ENCODE peak calls at places on chromosomes 11 and 22, in seven cellular contexts. One of them, this sample, is unnamed.

GRCh38 chr11:117180020-117180419 is 1.5 kb downstream of the SIDT2 start:
- DNase-seq in endodermal cell: peak
- DNase-seq in vagina: no peak
- DNase-seq in coronary artery: no peak
- DNase-seq in IMR-90: no peak
- DNase-seq in lower lobe of right lung: no peak
- DNase-seq in cardiac muscle cell: no peak
- DNase-seq in this sample: no peak

GRCh38 chr11:17605736-17606135 is 58.7 kb downstream of the OTOG start:
- DNase-seq in endodermal cell: no peak
- DNase-seq in vagina: no peak
- DNase-seq in coronary artery: no peak
- DNase-seq in IMR-90: no peak
- DNase-seq in lower lobe of right lung: no peak
- DNase-seq in cardiac muscle cell: no peak
- DNase-seq in this sample: no peak

GRCh38 chr11:96014234-96014633 is 90.3 kb upstream of the MTMR2 start:
- DNase-seq in endodermal cell: no peak
- DNase-seq in vagina: no peak
- DNase-seq in coronary artery: no peak
- DNase-seq in IMR-90: peak
- DNase-seq in lower lobe of right lung: no peak
- DNase-seq in cardiac muscle cell: no peak
- DNase-seq in this sample: peak

GRCh38 chr11:61378713-61379313 is 13.6 kb upstream of the TMEM216 start:
- DNase-seq in endodermal cell: no peak
- DNase-seq in vagina: no peak
- DNase-seq in coronary artery: no peak
- DNase-seq in IMR-90: peak
- DNase-seq in lower lobe of right lung: no peak
- DNase-seq in cardiac muscle cell: no peak
- DNase-seq in this sample: no peak

GRCh38 chr11:77650165-77650564 is 12.6 kb upstream of the CLNS1A start:
- DNase-seq in endodermal cell: no peak
- DNase-seq in vagina: no peak
- DNase-seq in coronary artery: no peak
- DNase-seq in IMR-90: no peak
- DNase-seq in lower lobe of right lung: no peak
- DNase-seq in cardiac muscle cell: no peak
- DNase-seq in this sample: no peak

GRCh38 chr11:123166095-123166559 is 28.9 kb downstream of the CLMP start:
- DNase-seq in endodermal cell: peak
- DNase-seq in vagina: no peak
- DNase-seq in coronary artery: no peak
- DNase-seq in IMR-90: peak
- DNase-seq in lower lobe of right lung: peak
- DNase-seq in cardiac muscle cell: peak
- DNase-seq in this sample: no peak

GRCh38 chr11:80727315-80727714 is 1286.5 kb upstream of the TENM4 start:
- DNase-seq in endodermal cell: peak
- DNase-seq in vagina: no peak
- DNase-seq in coronary artery: no peak
- DNase-seq in IMR-90: no peak
- DNase-seq in lower lobe of right lung: no peak
- DNase-seq in cardiac muscle cell: peak
- DNase-seq in this sample: no peak

GRCh38 chr11:40185793-40186192 is 1273.7 kb downstream of the LRRC4C start:
- DNase-seq in endodermal cell: no peak
- DNase-seq in vagina: no peak
- DNase-seq in coronary artery: no peak
- DNase-seq in IMR-90: no peak
- DNase-seq in lower lobe of right lung: no peak
- DNase-seq in cardiac muscle cell: no peak
- DNase-seq in this sample: no peak

GRCh38 chr11:75347781-75348613 is 3.5 kb downstream of the ARRB1 start:
- DNase-seq in endodermal cell: no peak
- DNase-seq in vagina: no peak
- DNase-seq in coronary artery: peak
- DNase-seq in IMR-90: peak
- DNase-seq in lower lobe of right lung: no peak
- DNase-seq in cardiac muscle cell: peak
- DNase-seq in this sample: no peak

GRCh38 chr11:1548221-1549070 is 23.6 kb downstream of the DUSP8 start:
- DNase-seq in endodermal cell: peak
- DNase-seq in vagina: no peak
- DNase-seq in coronary artery: peak
- DNase-seq in IMR-90: peak
- DNase-seq in lower lobe of right lung: peak
- DNase-seq in cardiac muscle cell: peak
- DNase-seq in this sample: no peak

GRCh38 chr11:73872746-73873412 is 3.8 kb downstream of the COA4 start:
- DNase-seq in endodermal cell: no peak
- DNase-seq in vagina: no peak
- DNase-seq in coronary artery: no peak
- DNase-seq in IMR-90: no peak
- DNase-seq in lower lobe of right lung: no peak
- DNase-seq in cardiac muscle cell: no peak
- DNase-seq in this sample: no peak

GRCh38 chr11:119218141-119218878 is 12.2 kb downstream of the CBL start:
- DNase-seq in endodermal cell: peak
- DNase-seq in vagina: no peak
- DNase-seq in coronary artery: no peak
- DNase-seq in IMR-90: peak
- DNase-seq in lower lobe of right lung: no peak
- DNase-seq in cardiac muscle cell: no peak
- DNase-seq in this sample: no peak

GRCh38 chr22:22111267-22111751 is 128.7 kb upstream of the TOP3B start:
- DNase-seq in endodermal cell: peak
- DNase-seq in vagina: no peak
- DNase-seq in coronary artery: no peak
- DNase-seq in IMR-90: peak
- DNase-seq in lower lobe of right lung: no peak
- DNase-seq in cardiac muscle cell: no peak
- DNase-seq in this sample: no peak

GRCh38 chr22:40855104-40855959 is 1.1 kb downstream of the ST13 start:
- DNase-seq in endodermal cell: peak
- DNase-seq in vagina: no peak
- DNase-seq in coronary artery: no peak
- DNase-seq in IMR-90: no peak
- DNase-seq in lower lobe of right lung: no peak
- DNase-seq in cardiac muscle cell: no peak
- DNase-seq in this sample: peak

GRCh38 chr22:40856513-40857308 is at the start of the genes ST13 and XPNPEP3:
- DNase-seq in endodermal cell: peak
- DNase-seq in vagina: peak
- DNase-seq in coronary artery: peak
- DNase-seq in IMR-90: peak
- DNase-seq in lower lobe of right lung: peak
- DNase-seq in cardiac muscle cell: peak
- DNase-seq in this sample: peak

GRCh38 chr22:40855960-40856512 is 403 bp downstream of the ST13 start:
- DNase-seq in endodermal cell: peak
- DNase-seq in vagina: peak
- DNase-seq in coronary artery: peak
- DNase-seq in IMR-90: peak
- DNase-seq in lower lobe of right lung: no peak
- DNase-seq in cardiac muscle cell: peak
- DNase-seq in this sample: no peak

GRCh38 chr22:40853330-40853729 is 3.1 kb downstream of the ST13 start:
- DNase-seq in endodermal cell: no peak
- DNase-seq in vagina: no peak
- DNase-seq in coronary artery: no peak
- DNase-seq in IMR-90: no peak
- DNase-seq in lower lobe of right lung: no peak
- DNase-seq in cardiac muscle cell: no peak
- DNase-seq in this sample: no peak

GRCh38 chr22:40853961-40854360 is 2.5 kb downstream of the ST13 start:
- DNase-seq in endodermal cell: no peak
- DNase-seq in vagina: no peak
- DNase-seq in coronary artery: no peak
- DNase-seq in IMR-90: no peak
- DNase-seq in lower lobe of right lung: no peak
- DNase-seq in cardiac muscle cell: no peak
- DNase-seq in this sample: no peak
- H3K27ac ChIP-seq in endodermal cell: no peak
- H3K27ac ChIP-seq in vagina: peak
- H3K27ac ChIP-seq in coronary artery: no peak
- H3K27ac ChIP-seq in IMR-90: no peak
- H3K27ac ChIP-seq in lower lobe of right lung: no peak
- H3K27ac ChIP-seq in cardiac muscle cell: no peak
- H3K27ac ChIP-seq in this sample: no peak

GRCh38 chr22:23752090-23752691 is 1.3 kb upstream of the ZNF70 start:
- DNase-seq in endodermal cell: no peak
- DNase-seq in vagina: no peak
- DNase-seq in coronary artery: no peak
- DNase-seq in IMR-90: no peak
- DNase-seq in lower lobe of right lung: no peak
- DNase-seq in cardiac muscle cell: no peak
- DNase-seq in this sample: no peak

GRCh38 chr22:23750374-23750743 is 553 bp downstream of the ZNF70 start:
- DNase-seq in endodermal cell: no peak
- DNase-seq in vagina: no peak
- DNase-seq in coronary artery: no peak
- DNase-seq in IMR-90: no peak
- DNase-seq in lower lobe of right lung: no peak
- DNase-seq in cardiac muscle cell: no peak
- DNase-seq in this sample: no peak

GRCh38 chr22:23750744-23751440 is at the start of gene ZNF70:
- DNase-seq in endodermal cell: peak
- DNase-seq in vagina: no peak
- DNase-seq in coronary artery: peak
- DNase-seq in IMR-90: peak
- DNase-seq in lower lobe of right lung: peak
- DNase-seq in cardiac muscle cell: peak
- DNase-seq in this sample: peak

GRCh38 chr22:23751441-23751996 is 607 bp upstream of the ZNF70 start:
- DNase-seq in endodermal cell: peak
- DNase-seq in vagina: no peak
- DNase-seq in coronary artery: no peak
- DNase-seq in IMR-90: no peak
- DNase-seq in lower lobe of right lung: no peak
- DNase-seq in cardiac muscle cell: peak
- DNase-seq in this sample: no peak

DNA sequence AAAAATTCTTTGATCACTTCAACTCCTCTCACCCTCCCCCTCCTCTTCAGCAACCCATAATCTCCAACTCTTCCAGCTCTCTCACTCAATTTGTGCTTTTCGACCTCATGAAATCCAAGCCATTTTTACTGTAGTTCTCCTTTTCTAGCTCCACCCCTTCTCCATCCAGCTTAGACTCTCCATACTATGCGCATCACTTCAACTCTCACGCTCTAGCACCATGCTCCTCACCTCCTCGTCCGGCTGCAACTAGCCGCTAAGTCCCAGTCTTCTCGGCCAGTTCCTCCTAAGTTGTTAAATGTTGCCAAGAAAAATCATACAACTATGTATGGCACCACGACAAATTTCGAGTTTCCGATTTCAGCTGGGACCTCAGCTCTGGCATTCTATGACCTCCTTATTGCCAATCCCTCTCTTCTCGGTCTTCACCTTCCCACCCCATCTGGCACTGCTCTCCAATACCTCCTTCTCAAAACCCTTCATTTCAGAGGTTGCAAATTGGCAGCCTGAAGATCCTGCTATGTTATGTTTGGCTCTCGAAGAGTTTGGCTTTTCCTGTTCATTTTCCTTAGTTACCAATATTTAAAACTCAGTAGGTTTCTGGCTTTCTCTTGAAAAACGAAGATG is 1.1 kb downstream of the ZNF70 start:
- DNase-seq in endodermal cell: no peak
- DNase-seq in vagina: no peak
- DNase-seq in coronary artery: no peak
- DNase-seq in IMR-90: no peak
- DNase-seq in lower lobe of right lung: no peak
- DNase-seq in cardiac muscle cell: no peak
- DNase-seq in this sample: no peak
- H3K27ac ChIP-seq in endodermal cell: no peak
- H3K27ac ChIP-seq in vagina: no peak
- H3K27ac ChIP-seq in coronary artery: no peak
- H3K27ac ChIP-seq in IMR-90: no peak
- H3K27ac ChIP-seq in lower lobe of right lung: no peak
- H3K27ac ChIP-seq in cardiac muscle cell: no peak
- H3K27ac ChIP-seq in this sample: peak

DNA sequence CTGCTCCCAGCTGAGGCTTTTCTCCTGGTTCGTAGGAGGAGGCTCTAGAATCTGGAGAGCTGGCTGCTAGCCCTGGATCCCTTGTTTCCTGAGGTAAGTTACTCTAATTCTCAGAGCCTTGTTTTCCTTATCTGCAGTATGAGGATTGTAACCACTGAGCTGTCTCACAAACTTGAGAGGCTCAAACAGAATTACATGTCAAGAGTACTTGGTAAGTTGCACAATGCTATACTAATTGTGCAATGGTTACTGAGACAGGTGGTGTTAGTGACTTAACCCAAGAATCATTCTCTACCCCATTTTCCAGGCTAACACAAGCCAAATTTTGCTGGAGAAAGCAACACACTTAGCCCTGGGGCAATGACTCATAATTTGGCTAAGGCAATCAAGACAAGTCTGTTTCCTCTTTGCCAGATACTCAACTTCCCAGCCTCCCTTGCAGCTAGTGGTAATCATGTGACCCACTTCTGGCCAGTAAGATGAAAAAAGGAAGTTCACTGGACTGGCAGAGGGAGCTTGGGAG is 348.0 kb downstream of the TENM4 start:
- DNase-seq in endodermal cell: no peak
- DNase-seq in vagina: no peak
- DNase-seq in coronary artery: no peak
- DNase-seq in IMR-90: peak
- DNase-seq in lower lobe of right lung: no peak
- DNase-seq in cardiac muscle cell: no peak
- DNase-seq in this sample: no peak
- H3K27ac ChIP-seq in endodermal cell: no peak
- H3K27ac ChIP-seq in vagina: no peak
- H3K27ac ChIP-seq in coronary artery: no peak
- H3K27ac ChIP-seq in IMR-90: peak
- H3K27ac ChIP-seq in lower lobe of right lung: no peak
- H3K27ac ChIP-seq in cardiac muscle cell: no peak
- H3K27ac ChIP-seq in this sample: no peak

DNA sequence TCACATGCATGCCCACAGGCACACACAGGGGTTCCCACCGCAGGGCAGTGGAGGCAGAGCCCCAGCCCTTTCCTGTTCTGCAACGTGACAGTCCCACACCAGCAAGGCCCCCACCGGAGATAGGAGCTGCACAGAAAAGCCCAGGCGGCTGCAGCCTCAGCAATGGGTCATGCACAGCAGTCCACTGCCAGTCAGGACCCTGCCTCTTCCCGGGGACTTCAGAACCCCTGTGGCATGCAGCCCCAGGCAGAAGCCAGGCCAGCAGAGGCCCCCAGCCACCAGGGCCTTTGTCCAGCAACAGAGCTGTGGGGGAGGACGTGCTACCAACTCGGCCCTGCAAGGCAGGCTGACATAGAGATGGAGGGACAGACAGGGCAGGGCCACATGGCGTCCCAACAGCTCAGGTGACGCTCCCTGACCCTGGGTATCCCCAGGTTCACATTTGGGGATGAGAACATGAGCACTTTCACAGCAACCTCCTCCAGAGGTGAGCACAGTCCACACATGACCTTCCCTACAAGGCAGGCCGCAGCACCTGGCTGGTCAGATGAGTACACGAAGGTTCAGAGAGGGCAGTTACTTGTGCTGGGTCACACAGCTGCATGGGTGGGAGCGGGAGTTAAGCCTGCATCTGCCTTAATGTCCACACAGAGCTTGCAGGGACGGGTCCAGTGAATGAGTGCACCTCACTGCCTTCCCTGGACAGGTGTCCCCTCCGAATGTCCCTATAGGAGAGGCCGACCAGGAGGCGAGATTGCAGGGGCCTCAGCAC is 87.3 kb downstream of the CELSR1 start:
- DNase-seq in endodermal cell: peak
- DNase-seq in vagina: no peak
- DNase-seq in coronary artery: no peak
- DNase-seq in IMR-90: no peak
- DNase-seq in lower lobe of right lung: no peak
- DNase-seq in cardiac muscle cell: no peak
- DNase-seq in this sample: no peak
- H3K27ac ChIP-seq in endodermal cell: no peak
- H3K27ac ChIP-seq in vagina: no peak
- H3K27ac ChIP-seq in coronary artery: no peak
- H3K27ac ChIP-seq in IMR-90: no peak
- H3K27ac ChIP-seq in lower lobe of right lung: peak
- H3K27ac ChIP-seq in cardiac muscle cell: no peak
- H3K27ac ChIP-seq in this sample: no peak